ENCODE peak calls at places on chromosomes 2 and 18, in four cellular contexts. Y, E, R and H are unnamed samples. For H3K27me3, the result is how much of the 10 kb centered on the place peaks cover.

GRCh38 chr18:23970161-23971153 is 44.1 kb upstream of the TTC39C start:
- DNase-seq in Y (no peak), E (no peak), R (no peak), H (no peak)

GRCh38 chr18:48842259-48843061 is 108.3 kb downstream of the SMAD7 start:
- DNase-seq in Y (peak), E (peak), R (peak), H (peak)

GRCh38 chr2:84713441-84713840 is 167.4 kb downstream of the TRABD2A start:
- DNase-seq in Y (no peak), E (no peak), R (no peak), H (no peak)

GRCh38 chr18:22536558-22536957 is 118.8 kb upstream of the CTAGE1 start:
- DNase-seq in Y (no peak), E (peak), R (no peak), H (no peak)

GRCh38 chr2:151771599-151772358 is 37.5 kb upstream of the NEB start:
- DNase-seq in Y (no peak), E (no peak), R (no peak), H (no peak)

GRCh38 chr2:173175222-173175621 is 99.6 kb downstream of the MAP3K20 start:
- DNase-seq in Y (no peak), E (no peak), R (no peak), H (no peak)

GRCh38 chr2:47631840-47632398 is 151.0 kb upstream of the MSH6 start:
- DNase-seq in Y (peak), E (no peak), R (peak), H (peak)

GRCh38 chr2:219386532-219387280 is 1.0 kb downstream of the DNPEP start:
- DNase-seq in Y (no peak), E (no peak), R (no peak), H (no peak)

GRCh38 chr18:5393779-5394178 is 98.3 kb upstream of the ZBTB14 start:
- DNase-seq in Y (no peak), E (no peak), R (peak), H (peak)

GRCh38 chr18:76874643-76875389 is 52.5 kb downstream of the ZNF236 start:
- DNase-seq in Y (no peak), E (no peak), R (no peak), H (no peak)

GRCh38 chr2:157726946-157727345 is 98.3 kb upstream of the ACVR1C start:
- DNase-seq in Y (no peak), E (peak), R (no peak), H (no peak)

GRCh38 chr2:10022886-10023662 is 20.3 kb upstream of the KLF11 start:
- DNase-seq in Y (no peak), E (no peak), R (no peak), H (no peak)

GRCh38 chr2:233164117-233164516 is 87.4 kb upstream of the ATG16L1 start:
- DNase-seq in Y (no peak), E (no peak), R (no peak), H (no peak)

GRCh38 chr18:79753391-79753851 is 44.3 kb upstream of the KCNG2 start:
- DNase-seq in Y (peak), E (no peak), R (no peak), H (no peak)

DNA sequence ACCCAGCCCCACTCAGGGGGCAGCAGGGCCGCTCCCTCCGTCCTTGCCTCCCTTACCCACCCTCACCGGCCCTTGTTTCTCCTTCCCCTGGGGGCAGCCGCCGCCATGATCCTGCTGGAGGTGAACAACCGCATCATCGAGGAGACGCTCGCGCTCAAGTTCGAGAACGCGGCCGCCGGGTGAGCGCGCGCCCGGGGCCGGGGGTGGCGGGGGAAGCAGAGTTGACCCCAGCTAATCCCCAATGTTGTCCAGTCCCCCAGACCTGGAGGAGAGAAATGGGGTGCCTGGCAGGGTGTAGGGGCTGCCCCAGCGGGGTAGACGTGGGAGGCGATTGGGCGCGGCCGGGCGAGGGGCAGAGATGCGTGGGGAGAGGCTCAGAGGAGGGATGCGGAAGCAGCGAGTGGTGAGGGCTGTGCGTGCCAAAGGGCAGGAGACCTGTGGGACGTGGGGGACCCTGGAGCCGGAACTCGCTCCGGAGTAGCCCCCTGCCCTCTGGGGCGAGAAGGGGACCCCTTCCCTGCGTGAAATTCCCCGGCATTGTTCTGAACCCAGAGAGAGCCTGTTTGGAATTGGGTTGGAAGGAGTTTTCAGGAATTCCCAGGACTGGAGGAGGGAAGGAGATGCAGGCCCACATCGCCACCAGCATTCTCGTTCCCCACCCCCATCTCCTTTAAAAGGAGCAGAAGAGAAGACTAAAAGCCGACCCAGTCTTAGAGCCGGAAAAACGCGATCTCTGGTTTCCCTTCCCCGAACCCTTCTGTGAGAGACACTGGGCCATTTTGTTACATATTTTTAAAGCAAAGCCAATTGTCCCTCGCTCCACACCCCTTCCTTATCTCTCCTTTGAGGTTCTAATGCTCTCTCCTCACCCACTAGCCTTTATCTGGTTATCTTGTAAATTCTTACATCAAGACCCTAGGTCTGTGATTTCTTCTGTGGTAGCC is 649 bp downstream of the ARPC2 start:
- DNase-seq in Y (peak), E (peak), R (no peak), H (no peak)
- H3K4me3 ChIP-seq in Y (peak), E (peak), R (peak), H (peak)

GRCh38 chr2:74847075-74847858 is 13.3 kb downstream of the HK2 start:
- DNase-seq in Y (no peak), E (no peak), R (no peak), H (no peak)

GRCh38 chr2:74845991-74846390 is 12.1 kb downstream of the HK2 start:
- DNase-seq in Y (no peak), E (no peak), R (no peak), H (no peak)

GRCh38 chr2:74850816-74851566 is 17.1 kb downstream of the HK2 start:
- DNase-seq in Y (no peak), E (no peak), R (no peak), H (no peak)

GRCh38 chr2:74846481-74846880 is 12.6 kb downstream of the HK2 start:
- DNase-seq in Y (no peak), E (no peak), R (no peak), H (no peak)

DNA sequence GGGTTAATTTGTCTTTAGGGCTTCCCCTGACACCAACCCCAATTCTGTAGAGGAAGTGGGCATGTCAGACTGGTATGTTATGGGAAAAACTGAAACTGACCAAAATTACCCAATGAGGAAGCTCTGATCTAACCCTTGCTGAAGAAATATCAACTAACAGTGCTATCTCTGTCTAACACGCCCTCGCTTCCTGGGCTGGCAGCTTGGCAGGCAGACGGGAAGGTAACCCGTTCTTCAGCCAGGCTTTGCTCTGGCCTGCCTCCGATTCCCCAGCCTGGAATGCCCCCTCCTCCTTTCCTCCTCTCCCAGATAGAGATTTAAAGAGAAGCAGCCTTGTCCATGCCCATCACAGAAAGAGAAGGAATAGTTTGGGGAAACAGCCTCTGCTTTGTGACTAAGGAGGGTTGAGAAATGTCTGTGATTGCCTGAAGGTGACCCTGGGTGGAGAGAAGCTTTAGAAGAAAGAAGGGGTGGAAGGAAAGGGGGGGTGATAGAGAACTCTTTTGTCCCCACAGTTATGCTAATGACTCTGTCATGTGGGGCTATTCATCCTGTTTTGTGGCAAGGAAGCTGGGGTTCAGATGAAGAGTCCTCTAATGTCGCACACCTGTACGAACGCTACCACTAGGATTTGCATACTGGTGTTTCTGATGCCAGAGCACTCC is 15.4 kb downstream of the HK2 start:
- DNase-seq in Y (no peak), E (no peak), R (no peak), H (no peak)
- TF ChIP-seq CTCF in Y (no peak), E (no peak), R (no peak), H (no peak)

GRCh38 chr18:37541517-37541916 is 24.1 kb downstream of the CELF4 start:
- DNase-seq in Y (no peak), E (no peak), R (no peak), H (no peak)
- H3K27me3 ChIP-seq in Y (under half), E (under half), R (under half), H (under half)

DNA sequence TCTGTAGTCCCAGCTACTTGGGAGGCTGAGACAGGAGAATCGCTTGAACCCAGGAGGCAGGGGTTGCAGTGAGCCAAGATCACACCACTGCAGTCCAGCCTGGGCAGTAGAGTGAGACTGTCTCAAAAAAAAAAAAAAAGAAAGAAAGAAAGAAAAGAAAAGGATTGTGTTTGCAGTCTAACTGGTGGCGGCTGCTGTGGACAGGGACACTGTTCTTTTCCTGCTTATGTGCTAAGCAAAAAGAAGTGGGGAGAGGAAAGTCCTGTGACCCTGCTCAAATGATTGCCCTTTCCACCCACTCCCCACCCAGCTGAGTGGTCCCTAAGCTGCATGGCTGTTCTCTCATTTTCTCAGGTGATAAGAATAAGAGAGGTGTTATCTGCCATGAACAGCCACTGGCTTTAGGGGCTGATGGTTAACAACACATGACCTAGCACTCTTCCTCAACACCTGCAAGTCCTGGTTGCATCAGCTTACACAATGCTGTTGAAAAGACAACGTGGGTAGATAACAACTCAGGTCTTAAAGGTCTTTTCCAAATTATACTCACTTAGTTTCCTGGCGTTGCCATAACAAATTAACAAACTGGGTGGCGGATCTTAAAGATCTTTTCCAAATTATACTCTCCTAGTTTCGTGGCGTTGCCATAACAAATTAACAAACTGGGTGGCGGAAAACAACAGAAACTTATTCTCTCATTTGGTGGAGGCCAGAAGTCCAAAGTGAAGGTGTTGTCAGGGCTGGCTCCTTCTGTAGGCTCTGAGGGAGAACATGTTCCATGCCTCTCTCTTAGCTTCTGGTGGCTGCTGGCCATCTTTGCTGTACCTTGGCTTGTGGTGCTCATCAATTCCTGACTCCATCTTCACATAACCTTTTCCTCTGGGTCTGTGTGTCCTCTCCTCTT is 90.3 kb upstream of the RTN4 start:
- DNase-seq in Y (no peak), E (no peak), R (no peak), H (no peak)
- H3K4me3 ChIP-seq in Y (no peak), E (no peak), R (no peak), H (no peak)

DNA sequence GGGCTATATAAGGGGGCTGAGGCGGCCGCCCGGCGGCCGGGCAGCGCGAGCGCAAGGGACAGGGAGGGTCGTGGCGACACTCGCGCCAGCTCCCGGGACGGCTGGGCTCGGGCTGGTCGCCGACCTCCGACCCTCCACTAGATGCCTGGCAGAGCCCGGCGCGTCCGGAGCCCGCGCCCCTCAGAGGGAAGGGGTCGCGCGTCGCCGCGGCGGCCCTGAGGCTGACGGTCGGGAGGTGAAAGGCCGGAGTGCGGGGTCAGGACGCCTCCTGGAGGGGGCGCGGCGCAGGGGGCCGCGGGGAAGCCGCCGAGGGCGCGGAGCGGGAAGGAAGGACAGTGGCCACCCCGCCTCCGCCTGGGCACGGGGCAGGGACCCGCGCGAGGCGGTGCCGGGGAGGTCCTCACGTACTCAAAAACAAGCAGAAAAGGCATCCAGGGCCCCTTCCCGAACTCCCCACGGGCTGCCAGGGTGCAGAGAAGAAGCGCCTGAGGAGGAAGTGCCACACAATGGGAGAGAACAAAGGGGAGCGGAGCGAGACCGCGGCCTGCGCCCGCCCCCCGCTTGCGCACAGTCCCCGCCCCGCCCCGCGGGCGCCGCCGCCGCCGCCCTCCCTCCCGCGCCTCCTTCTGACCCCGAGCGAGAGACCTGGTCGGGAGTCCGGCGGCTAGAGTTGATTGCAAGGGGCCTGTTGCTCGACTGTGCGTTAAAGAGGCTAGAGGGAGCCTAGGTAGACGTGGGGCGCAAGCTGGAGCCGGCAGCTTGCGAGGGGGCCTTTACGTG is 791 bp upstream of the KLF7 start:
- DNase-seq in Y (peak), E (peak), R (peak), H (no peak)
- TF ChIP-seq CTCF in Y (peak), E (peak), R (peak), H (no peak)

GRCh38 chr18:457533-457932 is 43.0 kb downstream of the COLEC12 start:
- DNase-seq in Y (no peak), E (no peak), R (no peak), H (no peak)

GRCh38 chr18:458016-458415 is 42.5 kb downstream of the COLEC12 start:
- DNase-seq in Y (no peak), E (no peak), R (no peak), H (no peak)

GRCh38 chr18:456361-456821 is 44.1 kb downstream of the COLEC12 start:
- DNase-seq in Y (peak), E (no peak), R (peak), H (no peak)

GRCh38 chr18:459801-460200 is 40.7 kb downstream of the COLEC12 start:
- DNase-seq in Y (no peak), E (no peak), R (no peak), H (no peak)

DNA sequence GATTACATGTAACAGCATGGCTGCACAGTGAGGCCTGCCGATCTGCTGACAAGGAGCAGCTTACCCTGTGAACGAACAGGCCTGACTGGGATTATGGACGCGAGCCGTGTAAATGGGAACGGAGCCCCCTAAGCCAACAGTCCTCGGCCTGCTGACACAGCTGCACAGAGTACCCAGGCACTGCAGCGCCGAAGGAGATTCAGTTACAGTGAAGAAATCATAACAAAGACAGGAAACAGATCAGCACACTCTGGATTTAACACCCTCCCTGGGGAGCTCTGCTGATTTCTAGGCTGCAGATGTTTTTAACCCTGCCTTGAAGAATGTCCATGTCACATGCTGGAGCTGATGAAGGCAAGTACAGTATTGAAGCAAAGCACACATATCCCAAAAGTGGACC is 43.4 kb downstream of the COLEC12 start:
- DNase-seq in Y (peak), E (no peak), R (peak), H (no peak)
- H3K27me3 ChIP-seq in Y (under half), E (under half), R (under half), H (under half)

DNA sequence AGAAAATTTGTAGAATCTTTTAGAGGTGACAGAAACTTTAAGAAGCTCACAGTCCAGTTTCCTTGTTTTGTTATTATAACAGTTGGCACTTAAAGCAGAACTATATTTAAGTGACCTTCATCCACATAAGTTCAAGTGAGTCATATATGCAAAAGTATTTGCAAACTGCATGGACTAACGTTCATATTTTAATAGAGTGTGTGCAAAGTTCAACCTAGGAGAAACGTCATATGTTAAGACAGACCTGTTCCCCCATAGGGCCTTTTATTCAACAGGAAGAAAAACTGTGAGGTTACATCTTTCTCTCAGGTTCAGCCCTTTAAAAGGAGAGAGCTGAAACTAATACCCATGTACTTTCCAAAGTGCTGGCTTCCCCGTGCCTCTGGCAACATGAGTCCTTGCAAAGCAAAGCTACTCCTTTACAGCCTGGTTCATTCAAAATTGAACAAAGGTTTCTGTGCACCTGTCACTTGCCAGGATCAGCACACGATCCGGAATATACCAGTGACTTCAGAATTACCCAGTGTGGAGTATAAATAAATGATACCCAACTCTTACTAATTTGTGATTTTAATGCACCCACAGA is 280.0 kb upstream of the RAB12 start:
- DNase-seq in Y (no peak), E (peak), R (peak), H (no peak)
- H3K4me3 ChIP-seq in Y (no peak), E (no peak), R (no peak), H (no peak)

DNA sequence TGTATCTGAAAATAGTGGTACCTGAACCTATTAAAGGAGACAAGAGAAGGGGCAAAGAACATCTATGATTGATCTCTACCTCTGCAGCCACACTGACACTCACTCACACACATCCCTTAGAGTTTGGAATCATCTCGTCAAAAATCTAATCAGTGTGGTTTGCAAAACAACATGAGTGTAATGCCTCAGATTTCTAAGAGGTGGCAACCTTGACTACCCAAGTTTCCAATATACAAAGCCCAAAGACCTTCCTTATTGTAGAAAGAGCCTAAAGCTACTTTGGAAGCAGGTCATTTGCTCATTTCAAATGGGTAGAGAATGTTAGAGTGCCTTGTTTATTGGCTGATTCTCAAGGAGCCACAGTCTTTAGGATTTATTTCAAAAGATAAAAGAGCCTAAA is 444.9 kb downstream of the ARHGAP15 start:
- DNase-seq in Y (no peak), E (no peak), R (no peak), H (no peak)
- TF ChIP-seq CTCF in Y (no peak), E (no peak), R (no peak), H (no peak)